ENCODE peak calls at places on chromosomes 4 and X, in nine cellular contexts. M, K, F, A, E, B, S, G and X are unnamed samples.

GRCh38 chr4:122606364-122607043 is 14.4 kb downstream of the IL21 start:
- DNase-seq in M (no peak), K (no peak), F (no peak), A (no peak), E (no peak), B (no peak), S (no peak), G (no peak), X (no peak)

GRCh38 chr4:107688421-107688820 is 31.6 kb downstream of the PAPSS1 start:
- DNase-seq in M (no peak), K (no peak), F (no peak), A (no peak), E (no peak), B (no peak), S (no peak), G (no peak), X (no peak)

GRCh38 chr4:19133315-19133714 is 1111.8 kb upstream of the LCORL start:
- DNase-seq in M (no peak), K (no peak), F (no peak), A (no peak), E (no peak), B (no peak), S (no peak), G (no peak), X (no peak)

GRCh38 chr4:18439306-18439705 is 417.8 kb upstream of the LCORL start:
- DNase-seq in M (no peak), K (no peak), F (no peak), A (no peak), E (no peak), B (no peak), S (no peak), G (no peak), X (no peak)

GRCh38 chr4:113636877-113637276 is 124.7 kb downstream of the CAMK2D start:
- DNase-seq in M (peak; percentile 13), K (no peak), F (peak; percentile 81), A (peak; percentile 92), E (no peak), B (no peak), S (peak; percentile 78), G (no peak), X (peak; percentile 65)

GRCh38 chr4:123986268-123986798 is 589.7 kb downstream of the SPRY1 start:
- DNase-seq in M (no peak), K (no peak), F (peak; percentile 91), A (peak; percentile 97), E (no peak), B (peak; percentile 64), S (peak; percentile 95), G (peak; percentile 60), X (peak; percentile 97)

GRCh38 chrX:115940888-115941332 is 229.6 kb upstream of the AGTR2 start:
- DNase-seq in M (no peak), K (no peak), F (peak; percentile 77), A (no peak), E (peak; percentile 94), B (peak; percentile 75), S (peak; percentile 4), G (peak; percentile 3), X (peak; percentile 7)

GRCh38 chrX:115233497-115234219 is at the start of gene LRCH2:
- DNase-seq in M (no peak), K (peak; percentile 50), F (peak; percentile 47), A (peak; percentile 12), E (no peak), B (peak; percentile 52), S (peak; percentile 55), G (no peak), X (peak; percentile 58)

DNA sequence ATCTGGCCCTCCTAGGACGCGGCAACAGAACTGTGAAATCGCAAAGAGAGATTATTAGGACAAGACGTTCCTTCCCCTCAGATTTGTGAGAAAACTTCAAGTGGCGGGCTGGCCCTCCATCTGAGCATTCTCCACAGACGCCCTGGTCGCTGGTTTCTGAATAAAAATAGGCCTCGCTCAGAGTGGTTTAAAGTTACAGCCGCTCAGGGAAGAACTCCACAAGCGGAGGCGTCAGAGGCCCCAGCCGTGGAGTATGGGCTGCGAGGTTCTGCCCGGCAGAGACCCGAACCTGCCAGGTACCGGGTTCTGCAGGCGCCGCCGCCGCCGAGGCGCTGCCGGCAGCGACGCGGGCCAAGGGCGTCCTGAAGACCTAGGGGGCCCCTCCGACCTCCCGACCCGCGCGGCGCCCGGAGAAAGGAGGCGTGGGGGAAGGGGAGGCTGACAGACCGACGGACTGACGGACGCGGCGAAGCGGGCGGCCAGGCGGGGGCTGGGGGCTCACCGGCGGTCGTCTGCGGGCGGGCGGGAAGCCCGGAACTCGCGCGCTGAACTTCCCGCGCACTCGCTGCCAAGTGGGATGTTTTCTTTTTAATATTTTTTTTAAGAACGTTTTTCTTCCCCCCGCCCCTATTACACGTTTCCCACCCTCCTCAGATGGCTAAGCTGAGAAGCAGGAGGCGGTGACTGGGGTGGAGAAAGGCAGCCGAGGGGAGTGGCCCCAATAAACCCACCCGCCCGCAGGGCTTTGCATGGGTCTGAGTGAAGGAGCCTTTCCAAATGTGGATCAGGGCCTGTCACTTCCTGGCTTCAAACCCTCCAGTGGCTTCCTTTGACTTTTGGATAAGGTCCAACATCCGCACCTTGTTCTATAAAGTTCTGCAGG is at the start of gene PABPC4L:
- DNase-seq in M (no peak), K (peak; percentile 80), F (peak; percentile 8), A (peak; percentile 70), E (no peak), B (peak; percentile 54), S (peak; percentile 89), G (peak; percentile 52), X (peak; percentile 78)
- H3K4me3 ChIP-seq in M (no peak within 1 kb of the TSS), K (peak within 1 kb of the TSS; percentile 38), F (peak within 1 kb of the TSS; percentile 39), A (peak within 1 kb of the TSS; percentile 66), E (peak within 1 kb of the TSS; percentile 45), B (peak within 1 kb of the TSS; percentile 68), S (peak within 1 kb of the TSS; percentile 90), G (peak within 1 kb of the TSS; percentile 44), X (peak within 1 kb of the TSS; percentile 49)

GRCh38 chr4:173753408-173753807 is 223.4 kb upstream of the HAND2 start:
- DNase-seq in M (no peak), K (no peak), F (no peak), A (no peak), E (no peak), B (no peak), S (no peak), G (no peak), X (no peak)

GRCh38 chr4:173758132-173758531 is 228.1 kb upstream of the HAND2 start:
- DNase-seq in M (no peak), K (no peak), F (no peak), A (no peak), E (no peak), B (no peak), S (no peak), G (no peak), X (no peak)

GRCh38 chr4:173748353-173748752 is 218.3 kb upstream of the HAND2 start:
- DNase-seq in M (no peak), K (no peak), F (peak; percentile 73), A (no peak), E (no peak), B (no peak), S (peak; percentile 55), G (no peak), X (peak; percentile 59)

GRCh38 chr4:173747537-173748257 is 217.7 kb upstream of the HAND2 start:
- DNase-seq in M (no peak), K (no peak), F (no peak), A (no peak), E (no peak), B (no peak), S (no peak), G (no peak), X (no peak)

GRCh38 chr4:173752610-173753009 is 222.6 kb upstream of the HAND2 start:
- DNase-seq in M (no peak), K (peak; percentile 25), F (peak; percentile 23), A (no peak), E (peak; percentile 31), B (no peak), S (peak; percentile 38), G (peak; percentile 17), X (peak; percentile 23)
- TF ChIP-seq CTCF in M (no peak), K (no peak), F (peak; percentile 41), A (no peak), E (peak; percentile 34), B (no peak), S (peak; percentile 54), G (peak; percentile 27), X (peak; percentile 51)

DNA sequence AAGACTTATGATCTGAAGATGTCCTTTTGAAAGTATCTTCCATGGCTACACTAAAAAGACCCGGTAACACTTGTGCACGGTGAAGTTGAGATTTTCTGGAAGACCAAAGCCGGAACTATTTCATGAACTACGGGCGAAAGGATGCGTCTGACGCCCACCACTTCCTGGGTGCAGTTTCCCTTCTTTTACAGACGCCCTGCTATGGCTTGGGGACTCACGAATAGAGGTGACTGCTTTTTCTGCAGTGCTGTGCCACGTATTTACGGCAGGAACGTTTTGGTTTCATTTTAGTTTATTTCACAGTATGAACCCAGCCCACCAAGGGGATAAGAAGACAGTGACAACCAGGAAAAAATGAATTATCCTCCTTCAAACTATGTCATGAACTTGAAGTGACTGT is 180.4 kb downstream of the AFAP1 start:
- DNase-seq in M (peak; percentile 51), K (no peak), F (no peak), A (no peak), E (no peak), B (no peak), S (no peak), G (no peak), X (no peak)
- H3K4me3 ChIP-seq in M (peak overlapping the region; percentile 19), K (no peak overlapping the region), F (no peak overlapping the region), A (no peak overlapping the region), E (no peak overlapping the region), B (no peak overlapping the region), S (no peak overlapping the region), G (no peak overlapping the region), X (no peak overlapping the region)

GRCh38 chr4:41752081-41752836 is 3.7 kb upstream of the PHOX2B start:
- DNase-seq in M (no peak), K (no peak), F (no peak), A (no peak), E (no peak), B (no peak), S (no peak), G (no peak), X (no peak)

GRCh38 chr4:41750158-41750623 is 1.7 kb upstream of the PHOX2B start:
- DNase-seq in M (no peak), K (no peak), F (no peak), A (no peak), E (no peak), B (no peak), S (no peak), G (no peak), X (no peak)

GRCh38 chr4:41749650-41750049 is 1.1 kb upstream of the PHOX2B start:
- DNase-seq in M (no peak), K (no peak), F (no peak), A (no peak), E (no peak), B (no peak), S (no peak), G (no peak), X (no peak)

GRCh38 chr4:41750624-41751324 is 2.2 kb upstream of the PHOX2B start:
- DNase-seq in M (no peak), K (peak; percentile 54), F (no peak), A (no peak), E (no peak), B (no peak), S (no peak), G (no peak), X (no peak)

DNA sequence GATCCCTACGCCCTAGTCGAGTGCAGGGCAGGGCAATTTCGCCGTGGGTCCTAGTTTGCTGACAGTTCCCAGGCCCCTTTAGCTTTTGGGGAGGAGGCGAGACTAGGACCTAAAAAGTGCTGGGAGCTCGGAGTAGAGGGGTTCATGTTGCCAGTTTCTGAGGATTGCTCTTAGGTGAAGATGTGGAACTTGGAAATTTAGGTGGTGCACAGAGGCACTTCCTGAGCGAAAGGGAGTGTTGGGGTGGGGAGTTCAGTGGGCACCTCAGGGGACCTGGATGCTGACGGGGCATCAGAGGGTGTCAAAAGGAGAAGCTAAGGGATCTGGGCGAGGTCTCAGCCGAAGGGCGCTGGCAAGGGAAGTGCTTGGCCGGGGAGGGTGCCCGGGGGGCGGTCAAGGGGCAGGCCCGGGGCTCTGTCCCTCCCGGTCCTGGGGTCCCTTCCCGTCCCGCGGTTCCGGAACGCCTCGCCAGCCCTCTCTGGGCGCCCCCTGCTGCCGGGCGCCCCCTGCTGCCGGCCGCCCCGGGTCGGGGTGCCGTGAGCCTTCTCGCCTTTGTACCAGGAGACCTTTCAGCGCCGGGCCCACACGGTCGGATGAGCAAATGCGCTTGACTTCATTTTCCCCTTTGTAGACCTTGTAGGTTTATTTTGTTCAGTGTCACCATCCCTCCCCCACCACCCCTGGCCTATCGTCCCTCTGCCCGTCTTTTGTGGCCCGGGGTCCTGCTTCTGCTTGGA is 3.0 kb upstream of the PHOX2B start:
- DNase-seq in M (no peak), K (peak; percentile 48), F (no peak), A (no peak), E (no peak), B (no peak), S (no peak), G (no peak), X (no peak)
- TF ChIP-seq CTCF in M (no peak), K (no peak), F (no peak), A (no peak), E (no peak), B (no peak), S (peak; percentile 20), G (no peak), X (no peak)